ENCODE peak calls at places on chromosomes 2 and 18, in four cellular contexts. C, I, F and W are unnamed samples.

GRCh38 chr2:98768765-98769476 is 38.0 kb upstream of the MGAT4A start:
- DNase-seq in I (no peak), C (no peak), F (peak), W (no peak)

GRCh38 chr2:157572725-157573124 is 55.9 kb downstream of the ACVR1C start:
- DNase-seq in C (no peak), I (no peak), F (no peak), W (no peak)

GRCh38 chr2:239110595-239111048 is 262.7 kb downstream of the TWIST2 start:
- DNase-seq in C (no peak), F (no peak), I (peak), W (no peak)

GRCh38 chr2:202721621-202722020 is 86.9 kb downstream of the FAM117B start:
- DNase-seq in C (no peak), F (no peak), I (peak), W (no peak)

GRCh38 chr2:137411556-137411955 is 552.7 kb upstream of the HNMT start:
- DNase-seq in I (no peak), C (no peak), F (no peak), W (no peak)

GRCh38 chr2:46200100-46200690 is 97.0 kb upstream of the EPAS1 start:
- DNase-seq in I (no peak), C (no peak), F (no peak), W (no peak)

GRCh38 chr18:473687-474265 is 26.7 kb downstream of the COLEC12 start:
- DNase-seq in F (no peak), C (no peak), I (no peak), W (no peak)

GRCh38 chr2:66730429-66730828 is 295.5 kb downstream of the MEIS1 start:
- DNase-seq in C (no peak), I (no peak), F (no peak), W (no peak)

GRCh38 chr2:240463866-240464481 is 28.5 kb downstream of the GPC1 start:
- DNase-seq in I (no peak), C (no peak), F (peak), W (peak)

GRCh38 chr18:30328839-30329238 is 713.7 kb downstream of the DSC3 start:
- DNase-seq in C (no peak), I (no peak), F (no peak), W (no peak)

GRCh38 chr2:71453404-71454220 is at the start of gene DYSF:
- DNase-seq in I (peak), C (peak), F (peak), W (no peak)

GRCh38 chr2:227826019-227826521 is 12.4 kb downstream of the CCL20 start:
- DNase-seq in C (no peak), F (no peak), I (no peak), W (no peak)

GRCh38 chr18:12840382-12840781 is 43.7 kb downstream of the PTPN2 start:
- DNase-seq in C (no peak), F (no peak), I (no peak), W (no peak)

GRCh38 chr18:23238152-23238531 is 102.9 kb downstream of the CABLES1 start:
- DNase-seq in I (peak), C (peak), F (no peak), W (no peak)

GRCh38 chr2:217552081-217552480 is 450.7 kb downstream of the TNS1 start:
- DNase-seq in C (no peak), I (no peak), F (no peak), W (no peak)

GRCh38 chr2:227884511-227884947 is 13.1 kb downstream of the DAW1 start:
- DNase-seq in C (peak), I (peak), F (peak), W (peak)

GRCh38 chr2:182416191-182416590 is 10.6 kb downstream of the PDE1A start:
- DNase-seq in C (no peak), F (no peak), I (no peak), W (no peak)

GRCh38 chr2:212905640-212906201 is 245.7 kb downstream of the IKZF2 start:
- DNase-seq in I (peak), F (peak), C (no peak), W (no peak)

GRCh38 chr2:31828891-31829290 is 181.9 kb downstream of the MEMO1 start:
- DNase-seq in F (no peak), C (no peak), I (peak), W (no peak)

GRCh38 chr2:8312221-8312620 is 369.6 kb upstream of the ID2 start:
- DNase-seq in C (no peak), F (no peak), I (no peak), W (no peak)

GRCh38 chr2:183243760-183244159 is 119.5 kb downstream of the NUP35 start:
- DNase-seq in C (no peak), I (no peak), F (no peak), W (no peak)

GRCh38 chr18:69631281-69631680 is 230.6 kb downstream of the DOK6 start:
- DNase-seq in C (no peak), F (no peak), I (peak), W (no peak)

GRCh38 chr2:16546128-16546754 is 119.4 kb downstream of the CYRIA start:
- DNase-seq in I (peak), C (no peak), F (peak), W (no peak)

GRCh38 chr18:21605218-21605617 is 4.7 kb upstream of the ESCO1 start:
- DNase-seq in I (no peak), F (no peak), C (no peak), W (no peak)

GRCh38 chr2:38315707-38316333 is 61.3 kb downstream of the ATL2 start:
- DNase-seq in C (no peak), I (peak), F (peak), W (no peak)